ENCODE peak calls at places on chromosomes 1 and 21, in seven cellular contexts. X is coronary artery, O is fibroblast of lung, A is K562, H is cardiac fibroblast, D is prostate gland, Q is upper lobe of right lung. E is an unnamed sample.

GRCh38 chr1:39173995-39174380 is 30.5 kb upstream of the MACF1 start:
- DNase-seq in X (no peak), O (no peak), A (no peak), H (peak), D (no peak), Q (no peak), E (no peak)

GRCh38 chr1:175317309-175317708 is 124.7 kb upstream of the KIAA0040 start:
- DNase-seq in X (no peak), O (no peak), A (peak), H (peak), D (no peak), Q (no peak), E (no peak)

GRCh38 chr1:89407355-89407754 is 43.5 kb downstream of the GBP6 start:
- DNase-seq in X (no peak), O (no peak), A (no peak), H (peak), D (no peak), Q (no peak), E (peak)

GRCh38 chr21:43001316-43001715 is 27.0 kb downstream of the PKNOX1 start:
- DNase-seq in X (no peak), O (no peak), A (no peak), H (no peak), D (peak), Q (peak), E (no peak)

GRCh38 chr1:246925997-246926626 is 5.6 kb downstream of the AHCTF1 start:
- DNase-seq in X (no peak), O (no peak), A (no peak), H (no peak), D (no peak), Q (no peak), E (no peak)

GRCh38 chr21:46095814-46096595 is 1.9 kb upstream of the COL6A2 start:
- DNase-seq in X (no peak), O (no peak), A (peak), H (no peak), D (peak), Q (peak), E (no peak)

GRCh38 chr1:198326915-198327314 is 170.1 kb downstream of the NEK7 start:
- DNase-seq in X (no peak), O (peak), A (no peak), H (no peak), D (no peak), Q (no peak), E (no peak)

GRCh38 chr1:245840971-245841370 is 666.1 kb downstream of the SMYD3 start:
- DNase-seq in X (no peak), O (no peak), A (no peak), H (no peak), D (no peak), Q (no peak), E (no peak)

GRCh38 chr1:91693542-91693941 is 192.4 kb downstream of the TGFBR3 start:
- DNase-seq in X (no peak), O (peak), A (no peak), H (peak), D (no peak), Q (no peak), E (no peak)

GRCh38 chr21:33317226-33317625 is 7.5 kb upstream of the IFNAR1 start:
- DNase-seq in X (no peak), O (no peak), A (no peak), H (peak), D (no peak), Q (no peak), E (no peak)

GRCh38 chr1:54337034-54337433 is 69.2 kb downstream of the SSBP3 start:
- DNase-seq in X (no peak), O (no peak), A (no peak), H (no peak), D (no peak), Q (no peak), E (no peak)

GRCh38 chr1:54334996-54335395 is 71.2 kb downstream of the SSBP3 start:
- DNase-seq in X (no peak), O (peak), A (no peak), H (peak), D (no peak), Q (no peak), E (no peak)

GRCh38 chr1:54336121-54336520 is 70.1 kb downstream of the SSBP3 start:
- DNase-seq in X (no peak), O (no peak), A (no peak), H (no peak), D (no peak), Q (no peak), E (no peak)

GRCh38 chr1:54337928-54338327 is 68.3 kb downstream of the SSBP3 start:
- DNase-seq in X (no peak), O (no peak), A (no peak), H (peak), D (no peak), Q (no peak), E (no peak)

GRCh38 chr1:54335396-54336056 is 70.7 kb downstream of the SSBP3 start:
- DNase-seq in X (peak), O (peak), A (no peak), H (peak), D (no peak), Q (no peak), E (peak)
- H3K4me3 ChIP-seq in X (peak), O (peak), A (no peak), H (peak), D (no peak), Q (peak), E (peak)

GRCh38 chr1:71093938-71094337 is 13.1 kb upstream of the ZRANB2 start:
- DNase-seq in X (no peak), O (peak), A (peak), H (peak), D (no peak), Q (no peak), E (no peak)
- TF ChIP-seq CTCF in X (no peak), O (peak), A (peak), H (peak), D (no peak), Q (peak), E (peak)

GRCh38 chr1:156245451-156246232 is 2.2 kb downstream of the PAQR6 start:
- DNase-seq in X (no peak), O (peak), A (no peak), H (no peak), D (no peak), Q (peak), E (no peak)
- H3K4me3 ChIP-seq in X (peak), O (no peak), A (no peak), H (peak), D (peak), Q (peak), E (no peak)

GRCh38 chr1:195580988-195581387 is 1027.3 kb downstream of the KCNT2 start:
- DNase-seq in X (no peak), O (no peak), A (no peak), H (peak), D (no peak), Q (no peak), E (no peak)
- TF ChIP-seq CTCF in X (no peak), O (peak), A (no peak), H (peak), D (peak), Q (no peak), E (no peak)

DNA sequence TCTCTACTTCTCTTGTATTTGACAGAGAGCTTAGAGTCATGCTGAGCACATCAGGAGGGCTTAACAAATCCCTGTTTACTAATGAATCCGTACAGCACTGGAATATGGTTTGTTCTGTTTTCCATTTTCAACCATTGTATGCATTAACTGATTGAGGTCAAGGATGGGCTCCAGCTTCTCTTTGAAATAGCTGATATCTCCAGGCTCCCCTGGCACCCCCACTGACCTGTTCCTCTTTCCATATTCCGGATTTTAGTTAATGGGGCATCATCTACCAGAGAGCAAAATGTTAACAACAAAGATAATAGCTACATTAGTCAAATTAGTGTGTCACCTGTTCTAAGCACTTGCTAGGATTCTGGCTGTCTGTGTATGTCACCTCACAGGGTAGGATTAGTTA is 57.6 kb downstream of the NENF start:
- DNase-seq in X (no peak), O (no peak), A (no peak), H (no peak), D (no peak), Q (no peak), E (no peak)
- H3K4me3 ChIP-seq in X (no peak), O (no peak), A (no peak), H (no peak), D (no peak), Q (no peak), E (no peak)

GRCh38 chr1:65449214-65449823 is 28.9 kb downstream of the LEPR start:
- DNase-seq in X (no peak), O (no peak), A (no peak), H (no peak), D (no peak), Q (no peak), E (no peak)
- TF ChIP-seq CTCF in X (no peak), O (no peak), A (no peak), H (no peak), D (no peak), Q (no peak), E (peak)

E was measured in AG09309.